ENCODE peak calls at places on chromosomes 4 and X, in ten cellular contexts. J is neuronal stem cell; P is gastrocnemius medialis; B is HAP-1; O is CD8-positive, alpha-beta T cell; G is stomach; N is aorta; Z is H9; M is testis; K is upper lobe of left lung. L is an unnamed sample.

GRCh38 chr4:175935016-175935661 is 123.1 kb upstream of the GPM6A start:
- DNase-seq in G (no peak), M (no peak), P (no peak), J (no peak), Z (no peak), B (no peak), N (no peak), K (no peak), O (no peak), L (no peak)

GRCh38 chr4:185304944-185305690 is 90.6 kb downstream of the LRP2BP start:
- DNase-seq in P (no peak), O (peak; percentile 6), M (no peak), K (no peak), G (no peak), N (no peak), J (peak; percentile 51), Z (peak; percentile 69), B (peak; percentile 59), L (no peak)

GRCh38 chr4:122700178-122700725 is 32.3 kb upstream of the BBS12 start:
- DNase-seq in Z (no peak), G (no peak), K (no peak), M (peak; percentile 94), O (no peak), N (no peak), J (no peak), B (no peak), P (peak; percentile 50), L (no peak)

GRCh38 chrX:118807151-118808017 is 16.2 kb upstream of the ZCCHC12 start:
- DNase-seq in J (peak; percentile 30), N (no peak), O (peak; percentile 20), K (no peak), Z (peak; percentile 48), G (peak; percentile 35), M (peak; percentile 23), B (peak; percentile 71), P (peak; percentile 4), L (peak; percentile 72)

GRCh38 chrX:71251456-71251973 is 2.4 kb downstream of the ZMYM3 start:
- DNase-seq in J (no peak), N (no peak), G (no peak), B (no peak), K (no peak), O (no peak), Z (no peak), P (no peak), M (no peak), L (no peak)

GRCh38 chr4:87543835-87544461 is 14.8 kb upstream of the SPARCL1 start:
- DNase-seq in G (no peak), M (peak; percentile 54), P (no peak), K (no peak), J (no peak), N (no peak), Z (no peak), O (no peak), B (peak; percentile 25), L (no peak)

GRCh38 chrX:110287605-110288004 is 30.3 kb downstream of the AMMECR1 start:
- DNase-seq in M (no peak), O (no peak), N (no peak), G (no peak), P (no peak), B (no peak), J (no peak), K (no peak), Z (no peak), L (no peak)

GRCh38 chrX:47687249-47687648 is 28.3 kb upstream of the UXT start:
- DNase-seq in P (no peak), G (no peak), J (no peak), O (no peak), M (no peak), B (no peak), K (no peak), Z (no peak), N (no peak), L (no peak)

GRCh38 chr4:14700544-14700943 is 301.7 kb upstream of the CPEB2 start:
- DNase-seq in B (no peak), K (no peak), G (no peak), J (no peak), O (no peak), P (no peak), Z (no peak), N (no peak), M (no peak), L (no peak)

GRCh38 chrX:1502241-1502640 is 34.7 kb downstream of the P2RY8 start:
- DNase-seq in G (no peak), M (no peak), P (no peak), J (no peak), Z (no peak), K (no peak), B (no peak), N (peak; percentile 72), O (no peak), L (peak; percentile 93)

GRCh38 chrX:116961872-116962582 is 499.3 kb upstream of the CT83 start:
- DNase-seq in M (no peak), G (no peak), J (no peak), B (no peak), N (peak; percentile 58), P (no peak), K (no peak), O (no peak), Z (peak; percentile 67), L (no peak)

GRCh38 chr4:24473309-24473721 is 111.0 kb downstream of the DHX15 start:
- DNase-seq in J (peak; percentile 12), B (peak; percentile 18), M (peak; percentile 24), K (peak; percentile 83), N (peak; percentile 81), P (no peak), G (no peak), Z (no peak), O (no peak), L (no peak)

GRCh38 chrX:54928876-54929275 is 8.3 kb downstream of the TRO start:
- DNase-seq in P (no peak), G (no peak), Z (no peak), J (no peak), N (no peak), B (no peak), K (no peak), O (no peak), M (no peak), L (no peak)

GRCh38 chrX:54923376-54923775 is 2.8 kb downstream of the TRO start:
- DNase-seq in N (no peak), J (no peak), M (no peak), B (no peak), P (no peak), Z (no peak), O (no peak), G (no peak), K (no peak), L (no peak)

GRCh38 chrX:54930291-54931049 is 9.8 kb downstream of the TRO start:
- DNase-seq in B (no peak), N (no peak), G (no peak), Z (no peak), K (peak; percentile 24), P (no peak), O (no peak), M (no peak), J (no peak), L (no peak)

GRCh38 chrX:54931107-54931506 is 10.5 kb downstream of the TRO start:
- DNase-seq in P (no peak), G (no peak), N (no peak), K (no peak), J (no peak), O (no peak), B (no peak), Z (no peak), M (no peak), L (no peak)

DNA sequence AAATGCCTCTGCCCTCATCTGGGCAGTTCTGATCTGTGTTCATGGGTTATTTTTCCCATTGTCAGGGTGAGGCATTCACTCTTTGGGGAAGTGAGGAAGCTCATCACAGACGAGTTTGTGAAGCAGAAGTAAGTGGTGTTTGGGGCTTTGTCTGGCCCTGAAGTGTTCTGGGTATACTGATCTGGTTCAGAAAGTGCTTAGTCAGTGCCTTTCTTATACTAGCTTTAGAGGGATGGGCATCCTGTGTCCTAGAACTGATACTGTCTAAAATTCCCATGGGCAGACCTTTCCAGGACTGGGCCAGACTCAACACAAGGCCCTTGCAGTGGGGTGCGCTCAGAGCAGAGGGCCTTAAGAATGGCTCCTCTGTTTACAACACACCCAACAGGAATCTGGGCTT is 6.4 kb downstream of the TRO start:
- DNase-seq in J (no peak), B (no peak), M (no peak), P (no peak), N (no peak), G (no peak), O (no peak), Z (no peak), K (no peak), L (no peak)
- H3K9me3 ChIP-seq in J (no peaks in the 10 kb centered on the region), B (no peaks in the 10 kb centered on the region), M (no peaks in the 10 kb centered on the region), P (no peaks in the 10 kb centered on the region), N (no peaks in the 10 kb centered on the region), G (peaks cover 19% of the 10 kb centered on the region), O (no peaks in the 10 kb centered on the region), Z (peaks cover 67% of the 10 kb centered on the region), K (no peaks in the 10 kb centered on the region), L (no peaks in the 10 kb centered on the region)

DNA sequence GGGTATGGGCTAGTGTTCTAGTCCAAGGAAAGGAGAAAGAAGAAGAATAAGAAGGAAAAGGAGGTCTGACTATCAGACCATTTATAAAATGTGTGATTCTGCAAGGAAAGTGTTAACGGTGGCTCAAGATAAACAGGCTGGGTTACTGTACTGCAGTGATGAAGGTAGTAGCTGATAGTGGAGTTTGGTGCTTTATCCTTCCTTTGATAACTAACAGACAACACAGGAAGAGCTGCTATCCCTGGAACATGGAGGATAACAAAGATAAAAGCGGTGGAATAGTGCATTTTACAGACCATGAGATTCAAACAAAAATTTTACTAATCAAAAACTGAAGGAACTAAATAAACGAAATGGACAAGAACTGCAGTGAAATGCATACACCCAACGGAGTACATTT is 2.5 kb downstream of the UNC5C start:
- DNase-seq in O (no peak), Z (no peak), M (no peak), J (no peak), G (no peak), P (no peak), N (no peak), B (no peak), K (no peak), L (no peak)
- H3K4me1 ChIP-seq in O (no peaks in the 10 kb centered on the region), Z (no peaks in the 10 kb centered on the region), M (peaks cover 17% of the 10 kb centered on the region), J (no peaks in the 10 kb centered on the region), G (peaks cover 41% of the 10 kb centered on the region), P (peaks cover 6% of the 10 kb centered on the region), N (no peaks in the 10 kb centered on the region), B (no peaks in the 10 kb centered on the region), K (peaks cover 22% of the 10 kb centered on the region), L (peaks cover 4% of the 10 kb centered on the region)

GRCh38 chr4:98386-98785 is 25.9 kb upstream of the ZNF718 start:
- DNase-seq in Z (no peak), O (no peak), M (no peak), N (no peak), P (no peak), J (no peak), K (no peak), B (no peak), G (no peak), L (no peak)
- H3K9me3 ChIP-seq in Z (peaks cover 62% of the 10 kb centered on the region), O (peaks cover 12% of the 10 kb centered on the region), M (no peaks in the 10 kb centered on the region), N (peaks cover 26% of the 10 kb centered on the region), P (peaks cover 25% of the 10 kb centered on the region), J (peaks cover 29% of the 10 kb centered on the region), K (peaks cover 72% of the 10 kb centered on the region), B (no peaks in the 10 kb centered on the region), G (peaks cover 100% of the 10 kb centered on the region), L (peaks cover 100% of the 10 kb centered on the region)

GRCh38 chr4:2482693-2483092 is 13.8 kb downstream of the RNF4 start:
- DNase-seq in M (peak; percentile 69), O (no peak), G (no peak), J (no peak), B (no peak), P (peak; percentile 17), K (no peak), N (peak; percentile 51), Z (no peak), L (no peak)
- H3K4me1 ChIP-seq in M (peaks cover 42% of the 10 kb centered on the region), O (peaks cover 92% of the 10 kb centered on the region), G (peaks cover 100% of the 10 kb centered on the region), J (peaks cover 5% of the 10 kb centered on the region), B (peaks cover 8% of the 10 kb centered on the region), P (peaks cover 71% of the 10 kb centered on the region), K (peaks cover 66% of the 10 kb centered on the region), N (peaks cover 5% of the 10 kb centered on the region), Z (peaks cover 2% of the 10 kb centered on the region), L (peaks cover 100% of the 10 kb centered on the region)

L was measured in spleen.